ENCODE peak calls at places on chromosomes 16 and 17, in ten cellular contexts. F, R, V, Y, S, K, Z, T, G and A are unnamed samples.

GRCh38 chr16:20023190-20023589 is 50.5 kb downstream of the GPR139 start:
- DNase-seq in G (no peak), V (no peak), F (no peak), Y (no peak), S (no peak), R (peak; percentile 49), Z (peak; percentile 55), K (no peak), T (no peak), A (no peak)

GRCh38 chr16:28013878-28014277 is 49.6 kb downstream of the GSG1L start:
- DNase-seq in T (no peak), S (no peak), K (no peak), F (no peak), R (no peak), V (no peak), G (no peak), Y (no peak), Z (no peak), A (no peak)

GRCh38 chr17:64778367-64779290 is 116.5 kb upstream of the SMURF2 start:
- DNase-seq in V (no peak), Z (no peak), K (no peak), Y (peak; percentile 65), R (peak; percentile 55), G (no peak), T (peak; percentile 62), S (no peak), F (peak; percentile 88), A (peak; percentile 24)

GRCh38 chr17:79997004-79997673 is 38.5 kb downstream of the TBC1D16 start:
- DNase-seq in T (no peak), K (peak; percentile 57), F (no peak), V (no peak), Y (no peak), Z (no peak), S (no peak), R (peak; percentile 88), G (peak; percentile 69), A (no peak)

GRCh38 chr17:57985675-57985974 is 2.4 kb downstream of the VEZF1 start:
- DNase-seq in V (peak; percentile 44), S (no peak), R (peak; percentile 52), F (no peak), Y (no peak), Z (no peak), K (no peak), G (no peak), T (no peak), A (no peak)

GRCh38 chr17:83194761-83195329 is 115.4 kb downstream of the METRNL start:
- DNase-seq in K (peak; percentile 35), F (no peak), R (no peak), V (no peak), Z (no peak), T (peak; percentile 57), G (peak; percentile 2), S (no peak), Y (no peak), A (no peak)

GRCh38 chr17:73247728-73248127 is 14.0 kb downstream of the CPSF4L start:
- DNase-seq in K (no peak), F (no peak), R (no peak), Z (no peak), Y (no peak), T (no peak), V (no peak), S (no peak), G (no peak), A (no peak)

GRCh38 chr17:39927928-39928867 is 666 bp downstream of the LRRC3C start:
- DNase-seq in R (no peak), F (no peak), Y (peak; percentile 77), S (no peak), K (no peak), G (no peak), V (peak; percentile 24), T (peak; percentile 74), Z (no peak), A (peak; percentile 51)

GRCh38 chr16:22300427-22301071 is 3.3 kb downstream of the POLR3E start:
- DNase-seq in K (peak; percentile 20), T (peak; percentile 82), S (no peak), F (no peak), V (peak; percentile 24), Y (peak; percentile 57), Z (no peak), G (peak; percentile 51), R (peak; percentile 60), A (peak; percentile 59)

GRCh38 chr16:66128363-66128725 is 238.1 kb upstream of the CDH5 start:
- DNase-seq in R (no peak), G (no peak), F (no peak), S (no peak), K (no peak), Y (no peak), T (no peak), V (no peak), Z (no peak), A (no peak)

GRCh38 chr16:72723781-72724180 is 324.1 kb downstream of the ZFHX3 start:
- DNase-seq in F (no peak), R (no peak), S (no peak), Z (no peak), Y (no peak), G (no peak), K (no peak), T (no peak), V (no peak), A (no peak)

GRCh38 chr16:57775661-57776469 is 26.4 kb downstream of the KIFC3 start:
- DNase-seq in T (peak; percentile 85), V (no peak), Z (peak; percentile 81), S (no peak), G (no peak), Y (peak; percentile 92), K (no peak), R (no peak), F (no peak), A (no peak)

GRCh38 chr17:50117202-50118040 is 12.5 kb downstream of the SAMD14 start:
- DNase-seq in S (no peak), K (peak; percentile 47), R (peak; percentile 44), Z (no peak), G (peak; percentile 67), F (no peak), Y (peak; percentile 82), V (peak; percentile 31), T (peak; percentile 85), A (no peak)

GRCh38 chr16:73717266-73718057 is 579.2 kb upstream of the PSMD7 start:
- DNase-seq in G (no peak), R (no peak), F (no peak), T (no peak), K (no peak), Y (no peak), Z (no peak), S (no peak), V (no peak), A (no peak)

GRCh38 chr16:19583665-19584300 is 28.3 kb downstream of the VPS35L start:
- DNase-seq in F (no peak), T (no peak), V (peak; percentile 58), S (no peak), R (peak; percentile 71), G (peak; percentile 7), K (no peak), Z (peak; percentile 20), Y (peak; percentile 33), A (no peak)

GRCh38 chr17:66843606-66844005 is 8.7 kb downstream of the CACNG5 start:
- DNase-seq in G (no peak), K (no peak), R (no peak), V (no peak), S (no peak), T (no peak), Z (no peak), Y (no peak), F (no peak), A (no peak)

GRCh38 chr16:29825145-29826044 is 5.1 kb downstream of the MVP start:
- DNase-seq in T (peak; percentile 77), G (peak; percentile 59), V (peak; percentile 78), Z (no peak), F (no peak), K (peak; percentile 33), R (no peak), S (peak; percentile 70), Y (no peak), A (peak; percentile 67)

GRCh38 chr17:73359987-73360410 is 48.2 kb upstream of the CDC42EP4 start:
- DNase-seq in G (no peak), T (no peak), K (no peak), Y (peak; percentile 81), V (peak; percentile 35), S (no peak), Z (peak; percentile 40), R (no peak), F (no peak), A (peak; percentile 72)

GRCh38 chr16:3819175-3819527 is 61.4 kb downstream of the CREBBP start:
- DNase-seq in S (no peak), Z (no peak), G (no peak), R (no peak), T (no peak), Y (no peak), F (no peak), V (no peak), K (no peak), A (no peak)

GRCh38 chr17:33086878-33087277 is 95.2 kb downstream of the SPACA3 start:
- DNase-seq in S (no peak), V (no peak), T (no peak), F (peak; percentile 24), R (no peak), G (no peak), Y (no peak), K (no peak), Z (no peak), A (no peak)

GRCh38 chr17:51188321-51188853 is 22.2 kb downstream of the NME2 start:
- DNase-seq in T (no peak), R (no peak), F (no peak), K (no peak), G (no peak), Y (no peak), Z (no peak), S (no peak), V (no peak), A (no peak)

GRCh38 chr16:57642368-57643135 is 14.1 kb downstream of the ADGRG1 start:
- DNase-seq in Y (no peak), T (no peak), R (no peak), K (no peak), V (no peak), G (no peak), Z (no peak), S (no peak), F (no peak), A (no peak)

GRCh38 chr16:77450790-77451487 is 16.1 kb upstream of the ADAMTS18 start:
- DNase-seq in F (no peak), Z (no peak), S (no peak), K (no peak), G (no peak), V (no peak), T (no peak), R (no peak), Y (no peak), A (no peak)

GRCh38 chr16:3625911-3626732 is 14.7 kb upstream of the SLX4 start:
- DNase-seq in R (peak; percentile 72), V (no peak), Z (no peak), F (peak; percentile 18), K (no peak), S (no peak), G (no peak), T (no peak), Y (no peak), A (no peak)

GRCh38 chr16:27248036-27248435 is 20.5 kb downstream of the NSMCE1 start:
- DNase-seq in K (no peak), R (no peak), S (no peak), T (no peak), G (no peak), F (no peak), V (no peak), Z (no peak), Y (no peak), A (no peak)

GRCh38 chr16:63241476-63241875 is 1205.2 kb upstream of the CDH8 start:
- DNase-seq in T (no peak), G (no peak), Y (no peak), Z (no peak), K (no peak), R (no peak), F (no peak), S (no peak), V (no peak), A (no peak)

GRCh38 chr17:28335959-28336871 is 654 bp downstream of the TNFAIP1 start:
- DNase-seq in R (peak; percentile 74), F (no peak), V (peak; percentile 88), Z (peak; percentile 85), G (peak; percentile 45), T (peak; percentile 63), K (no peak), Y (peak; percentile 68), S (peak; percentile 59), A (peak; percentile 44)

GRCh38 chr17:82278786-82279379 is 5.4 kb upstream of the CSNK1D start:
- DNase-seq in Z (no peak), Y (no peak), G (no peak), R (no peak), V (no peak), K (no peak), F (no peak), S (no peak), T (peak; percentile 44), A (no peak)